ENCODE peak calls at places on chromosome 2, in ten cellular contexts. U is T follicular helper cell; G is H4; T is cardiac muscle cell; S is posterior vena cava; P is BJ; V is tibial artery; Y is H54; R is cardiac fibroblast; N is stimulated activated CD4-positive, alpha-beta T cell treated with anti-CD3 and anti-CD28 coated beads, Interleukin-15, amount 100 ng/mL, for 24 hours. X is an unnamed sample.

GRCh38 chr2:110854355-110855081 is 122.1 kb downstream of the ACOXL start:
- DNase-seq in U (no peak), G (no peak), T (no peak), S (no peak), P (no peak), V (no peak), Y (peak), R (no peak), N (peak), X (peak)

GRCh38 chr2:106197878-106198277 is 3.8 kb upstream of the UXS1 start:
- DNase-seq in U (no peak), G (peak), T (peak), S (no peak), P (peak), V (peak), Y (no peak), R (peak), N (no peak), X (peak)

GRCh38 chr2:156115338-156115737 is 217.2 kb downstream of the NR4A2 start:
- DNase-seq in U (no peak), G (peak), T (peak), S (no peak), P (no peak), V (no peak), Y (no peak), R (no peak), N (no peak), X (no peak)

GRCh38 chr2:223549215-223549614 is 52.9 kb downstream of the SCG2 start:
- DNase-seq in U (no peak), G (peak), T (peak), S (no peak), P (peak), V (no peak), Y (peak), R (peak), N (no peak), X (peak)

GRCh38 chr2:98464772-98465310 is 20.2 kb downstream of the INPP4A start:
- DNase-seq in U (no peak), G (no peak), T (no peak), S (peak), P (no peak), V (no peak), Y (no peak), R (no peak), N (peak), X (peak)

GRCh38 chr2:234661849-234662248 is 165.0 kb upstream of the ARL4C start:
- DNase-seq in U (no peak), G (no peak), T (no peak), S (no peak), P (no peak), V (no peak), Y (no peak), R (no peak), N (no peak), X (no peak)

GRCh38 chr2:61763605-61764034 is 90.2 kb downstream of the FAM161A start:
- DNase-seq in U (no peak), G (peak), T (peak), S (peak), P (peak), V (peak), Y (peak), R (peak), N (no peak), X (peak)

GRCh38 chr2:25367296-25367695 is 25.6 kb upstream of the DNMT3A start:
- DNase-seq in U (no peak), G (no peak), T (no peak), S (peak), P (no peak), V (no peak), Y (no peak), R (no peak), N (no peak), X (no peak)

GRCh38 chr2:165618806-165619205 is 149.3 kb downstream of the CSRNP3 start:
- DNase-seq in U (no peak), G (no peak), T (no peak), S (no peak), P (no peak), V (no peak), Y (no peak), R (no peak), N (no peak), X (no peak)